ENCODE peak calls at places on chromosomes 4 and X, in six cellular contexts. I, M, F, W, P and O are unnamed samples.

GRCh38 chr4:14853186-14853946 is 148.9 kb upstream of the CPEB2 start:
- DNase-seq in M (no peak), I (no peak), W (no peak), F (no peak), P (no peak), O (no peak)

GRCh38 chrX:129641941-129642340 is 12.8 kb downstream of the APLN start:
- DNase-seq in M (no peak), W (no peak), I (no peak), F (no peak), P (no peak), O (no peak)

GRCh38 chrX:34918856-34919255 is 23.7 kb upstream of the FAM47B start:
- DNase-seq in I (no peak), M (no peak), P (no peak), F (no peak), W (no peak), O (peak; percentile 45)

GRCh38 chrX:120457766-120458180 is 11.3 kb downstream of the LAMP2 start:
- DNase-seq in W (no peak), P (no peak), F (no peak), I (no peak), M (no peak), O (no peak)

GRCh38 chr4:145299380-145300076 is 119.1 kb upstream of the OTUD4 start:
- DNase-seq in F (no peak), M (no peak), W (no peak), P (peak; percentile 72), I (peak; percentile 88), O (no peak)

GRCh38 chrX:20514358-20514757 is 247.6 kb upstream of the RPS6KA3 start:
- DNase-seq in W (no peak), F (no peak), M (no peak), P (no peak), I (peak; percentile 11), O (no peak)

GRCh38 chr4:123616970-123617392 is 220.4 kb downstream of the SPRY1 start:
- DNase-seq in M (peak; percentile 57), F (peak; percentile 12), P (peak; percentile 23), I (peak; percentile 39), W (peak; percentile 2), O (peak; percentile 17)

GRCh38 chr4:109298279-109299010 is 4.0 kb downstream of the COL25A1 start:
- DNase-seq in P (no peak), M (no peak), I (no peak), F (no peak), W (no peak), O (peak; percentile 15)

GRCh38 chr4:138542191-138542771 is 300.1 kb upstream of the SLC7A11 start:
- DNase-seq in W (no peak), F (no peak), I (no peak), M (no peak), P (no peak), O (no peak)

GRCh38 chr4:92236907-92237306 is 66.9 kb upstream of the GRID2 start:
- DNase-seq in F (no peak), P (no peak), W (no peak), M (no peak), I (no peak), O (no peak)

GRCh38 chr4:153522800-153523089 is 56.6 kb downstream of the TMEM131L start:
- DNase-seq in I (peak; percentile 73), P (no peak), W (no peak), F (no peak), M (peak; percentile 37), O (no peak)

GRCh38 chr4:104491826-104492771 is 2.6 kb downstream of the CXXC4 start:
- DNase-seq in P (no peak), W (peak; percentile 32), I (no peak), F (no peak), M (no peak), O (peak; percentile 8)

GRCh38 chrX:106649523-106650428 is 38.0 kb downstream of the RADX start:
- DNase-seq in P (no peak), W (no peak), M (no peak), F (no peak), I (no peak), O (no peak)

GRCh38 chrX:13151806-13152510 is 107.5 kb upstream of the FAM9C start:
- DNase-seq in P (no peak), W (no peak), I (peak; percentile 12), F (no peak), M (peak; percentile 45), O (no peak)

GRCh38 chr4:148443550-148444295 is 1.5 kb upstream of the NR3C2 start:
- DNase-seq in I (peak; percentile 42), W (no peak), P (peak; percentile 40), M (peak; percentile 27), F (peak; percentile 20), O (peak; percentile 9)

GRCh38 chr4:3481113-3481531 is 18.0 kb downstream of the DOK7 start:
- DNase-seq in M (no peak), I (no peak), P (no peak), W (no peak), F (no peak), O (no peak)

GRCh38 chr4:1871471-1872021 is 353 bp downstream of the NSD2 start:
- DNase-seq in F (no peak), P (no peak), I (no peak), M (no peak), W (peak; percentile 36), O (peak; percentile 56)

GRCh38 chrX:131830400-131831184 is 192.5 kb upstream of the STK26 start:
- DNase-seq in M (peak; percentile 43), W (no peak), F (no peak), P (peak; percentile 25), I (peak; percentile 65), O (peak; percentile 84)

GRCh38 chrX:125628435-125628834 is 308.8 kb downstream of the TEX13C start:
- DNase-seq in I (no peak), P (no peak), F (no peak), M (no peak), W (no peak), O (no peak)

GRCh38 chr4:137519406-137519805 is 12.9 kb downstream of the PCDH18 start:
- DNase-seq in F (no peak), P (no peak), M (no peak), W (no peak), I (no peak), O (no peak)